ENCODE peak calls at places on chromosomes 6 and 20, in six cellular contexts. One of them, this sample, is unnamed.

GRCh38 chr6:2245954-2246863 is 804 bp upstream of the GMDS start:
- DNase-seq in heart right ventricle: peak; percentile 32
- DNase-seq in pancreas: peak; percentile 93
- DNase-seq in lower lobe of right lung: peak; percentile 74
- DNase-seq in CD8-positive, alpha-beta T cell: no peak
- DNase-seq in cardiac muscle cell: peak; percentile 43
- DNase-seq in this sample: peak; percentile 93

GRCh38 chr20:61492065-61492464 is 240.0 kb downstream of the CDH4 start:
- DNase-seq in heart right ventricle: no peak
- DNase-seq in pancreas: no peak
- DNase-seq in lower lobe of right lung: no peak
- DNase-seq in CD8-positive, alpha-beta T cell: no peak
- DNase-seq in cardiac muscle cell: no peak
- DNase-seq in this sample: no peak

GRCh38 chr6:34938268-34938667 is 49.2 kb downstream of the ANKS1A start:
- DNase-seq in heart right ventricle: no peak
- DNase-seq in pancreas: no peak
- DNase-seq in lower lobe of right lung: no peak
- DNase-seq in CD8-positive, alpha-beta T cell: no peak
- DNase-seq in cardiac muscle cell: no peak
- DNase-seq in this sample: no peak

GRCh38 chr20:62155428-62156253 is 12.1 kb downstream of the SS18L1 start:
- DNase-seq in heart right ventricle: no peak
- DNase-seq in pancreas: no peak
- DNase-seq in lower lobe of right lung: no peak
- DNase-seq in CD8-positive, alpha-beta T cell: no peak
- DNase-seq in cardiac muscle cell: no peak
- DNase-seq in this sample: no peak

GRCh38 chr6:34917626-34918285 is 28.7 kb downstream of the ANKS1A start:
- DNase-seq in heart right ventricle: no peak
- DNase-seq in pancreas: no peak
- DNase-seq in lower lobe of right lung: no peak
- DNase-seq in CD8-positive, alpha-beta T cell: no peak
- DNase-seq in cardiac muscle cell: peak; percentile 13
- DNase-seq in this sample: no peak

GRCh38 chr20:33658929-33659328 is 3.2 kb upstream of the C20orf144 start:
- DNase-seq in heart right ventricle: no peak
- DNase-seq in pancreas: no peak
- DNase-seq in lower lobe of right lung: peak; percentile 14
- DNase-seq in CD8-positive, alpha-beta T cell: no peak
- DNase-seq in cardiac muscle cell: no peak
- DNase-seq in this sample: no peak

GRCh38 chr20:40467014-40467413 is 222.0 kb downstream of the MAFB start:
- DNase-seq in heart right ventricle: peak; percentile 25
- DNase-seq in pancreas: no peak
- DNase-seq in lower lobe of right lung: no peak
- DNase-seq in CD8-positive, alpha-beta T cell: no peak
- DNase-seq in cardiac muscle cell: peak; percentile 13
- DNase-seq in this sample: no peak

GRCh38 chr6:147095316-147095715 is 108.9 kb upstream of the STXBP5 start:
- DNase-seq in heart right ventricle: no peak
- DNase-seq in pancreas: no peak
- DNase-seq in lower lobe of right lung: no peak
- DNase-seq in CD8-positive, alpha-beta T cell: no peak
- DNase-seq in cardiac muscle cell: no peak
- DNase-seq in this sample: no peak

GRCh38 chr20:19047040-19047950 is 165.1 kb upstream of the SLC24A3 start:
- DNase-seq in heart right ventricle: peak; percentile 34
- DNase-seq in pancreas: no peak
- DNase-seq in lower lobe of right lung: peak; percentile 68
- DNase-seq in CD8-positive, alpha-beta T cell: no peak
- DNase-seq in cardiac muscle cell: no peak
- DNase-seq in this sample: peak; percentile 82

GRCh38 chr6:72272958-72273357 is 348.9 kb upstream of the KCNQ5 start:
- DNase-seq in heart right ventricle: no peak
- DNase-seq in pancreas: no peak
- DNase-seq in lower lobe of right lung: no peak
- DNase-seq in CD8-positive, alpha-beta T cell: no peak
- DNase-seq in cardiac muscle cell: peak; percentile 23
- DNase-seq in this sample: no peak

GRCh38 chr6:130018830-130019795 is 732 bp downstream of the L3MBTL3 start:
- DNase-seq in heart right ventricle: peak; percentile 36
- DNase-seq in pancreas: peak; percentile 32
- DNase-seq in lower lobe of right lung: peak; percentile 55
- DNase-seq in CD8-positive, alpha-beta T cell: peak; percentile 63
- DNase-seq in cardiac muscle cell: peak; percentile 51
- DNase-seq in this sample: peak; percentile 62

GRCh38 chr6:159257846-159258245 is 88.6 kb downstream of the FNDC1 start:
- DNase-seq in heart right ventricle: no peak
- DNase-seq in pancreas: no peak
- DNase-seq in lower lobe of right lung: no peak
- DNase-seq in CD8-positive, alpha-beta T cell: no peak
- DNase-seq in cardiac muscle cell: peak; percentile 48
- DNase-seq in this sample: no peak

GRCh38 chr20:45111799-45112471 is 3.0 kb downstream of the WFDC5 start:
- DNase-seq in heart right ventricle: no peak
- DNase-seq in pancreas: no peak
- DNase-seq in lower lobe of right lung: no peak
- DNase-seq in CD8-positive, alpha-beta T cell: no peak
- DNase-seq in cardiac muscle cell: no peak
- DNase-seq in this sample: no peak

GRCh38 chr6:112362027-112362795 is 15.1 kb downstream of the RFPL4B start:
- DNase-seq in heart right ventricle: no peak
- DNase-seq in pancreas: no peak
- DNase-seq in lower lobe of right lung: no peak
- DNase-seq in CD8-positive, alpha-beta T cell: no peak
- DNase-seq in cardiac muscle cell: no peak
- DNase-seq in this sample: no peak
- H3K4me3 ChIP-seq in heart right ventricle: no peak overlapping the region
- H3K4me3 ChIP-seq in pancreas: no peak overlapping the region
- H3K4me3 ChIP-seq in lower lobe of right lung: no peak overlapping the region
- H3K4me3 ChIP-seq in CD8-positive, alpha-beta T cell: no peak overlapping the region
- H3K4me3 ChIP-seq in cardiac muscle cell: no peak overlapping the region
- H3K4me3 ChIP-seq in this sample: no peak overlapping the region

GRCh38 chr20:63979549-63980316 is at the start of gene SAMD10:
- DNase-seq in heart right ventricle: peak; percentile 45
- DNase-seq in pancreas: no peak
- DNase-seq in lower lobe of right lung: no peak
- DNase-seq in CD8-positive, alpha-beta T cell: peak; percentile 80
- DNase-seq in cardiac muscle cell: peak; percentile 37
- DNase-seq in this sample: peak; percentile 81
- TF ChIP-seq CTCF in heart right ventricle: peak; percentile 11
- TF ChIP-seq CTCF in pancreas: no peak
- TF ChIP-seq CTCF in lower lobe of right lung: no peak
- TF ChIP-seq CTCF in CD8-positive, alpha-beta T cell: no peak
- TF ChIP-seq CTCF in cardiac muscle cell: no peak
- TF ChIP-seq CTCF in this sample: peak; percentile 9

GRCh38 chr6:148758492-148758891 is 11.7 kb downstream of the UST start:
- DNase-seq in heart right ventricle: no peak
- DNase-seq in pancreas: peak; percentile 33
- DNase-seq in lower lobe of right lung: no peak
- DNase-seq in CD8-positive, alpha-beta T cell: no peak
- DNase-seq in cardiac muscle cell: peak; percentile 23
- DNase-seq in this sample: no peak

GRCh38 chr6:148760568-148761531 is 14.0 kb downstream of the UST start:
- DNase-seq in heart right ventricle: peak; percentile 62
- DNase-seq in pancreas: peak; percentile 27
- DNase-seq in lower lobe of right lung: peak; percentile 65
- DNase-seq in CD8-positive, alpha-beta T cell: peak; percentile 66
- DNase-seq in cardiac muscle cell: peak; percentile 96
- DNase-seq in this sample: peak; percentile 87

GRCh38 chr6:148760143-148760505 is 13.3 kb downstream of the UST start:
- DNase-seq in heart right ventricle: no peak
- DNase-seq in pancreas: no peak
- DNase-seq in lower lobe of right lung: no peak
- DNase-seq in CD8-positive, alpha-beta T cell: no peak
- DNase-seq in cardiac muscle cell: no peak
- DNase-seq in this sample: no peak

GRCh38 chr6:148757944-148758343 is 11.1 kb downstream of the UST start:
- DNase-seq in heart right ventricle: no peak
- DNase-seq in pancreas: no peak
- DNase-seq in lower lobe of right lung: no peak
- DNase-seq in CD8-positive, alpha-beta T cell: no peak
- DNase-seq in cardiac muscle cell: no peak
- DNase-seq in this sample: no peak

DNA sequence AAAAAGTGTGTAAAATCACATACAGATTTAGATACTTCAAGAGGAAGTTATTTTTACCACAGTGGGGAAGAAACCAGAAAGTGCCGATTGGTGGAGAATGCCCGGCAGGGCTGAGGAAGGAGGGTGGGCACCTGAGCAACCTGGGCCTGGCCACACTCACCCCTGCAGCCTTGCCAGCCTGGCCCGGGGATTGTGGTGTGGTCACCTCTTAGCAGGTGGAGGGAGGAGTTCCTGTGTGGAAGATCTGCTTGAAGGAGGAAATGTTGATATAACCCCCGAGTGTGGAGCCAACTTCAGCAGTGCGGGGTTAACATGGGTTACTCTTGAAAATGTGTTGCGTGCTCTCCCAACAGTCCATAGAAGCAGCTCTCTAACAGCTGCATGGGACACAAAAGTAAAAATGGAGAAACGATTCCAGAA is 14.7 kb downstream of the UST start:
- DNase-seq in heart right ventricle: no peak
- DNase-seq in pancreas: no peak
- DNase-seq in lower lobe of right lung: peak; percentile 62
- DNase-seq in CD8-positive, alpha-beta T cell: peak; percentile 59
- DNase-seq in cardiac muscle cell: no peak
- DNase-seq in this sample: peak; percentile 74
- H3K4me3 ChIP-seq in heart right ventricle: no peak overlapping the region
- H3K4me3 ChIP-seq in pancreas: no peak overlapping the region
- H3K4me3 ChIP-seq in lower lobe of right lung: peak overlapping the region; percentile 30
- H3K4me3 ChIP-seq in CD8-positive, alpha-beta T cell: no peak overlapping the region
- H3K4me3 ChIP-seq in cardiac muscle cell: no peak overlapping the region
- H3K4me3 ChIP-seq in this sample: no peak overlapping the region

DNA sequence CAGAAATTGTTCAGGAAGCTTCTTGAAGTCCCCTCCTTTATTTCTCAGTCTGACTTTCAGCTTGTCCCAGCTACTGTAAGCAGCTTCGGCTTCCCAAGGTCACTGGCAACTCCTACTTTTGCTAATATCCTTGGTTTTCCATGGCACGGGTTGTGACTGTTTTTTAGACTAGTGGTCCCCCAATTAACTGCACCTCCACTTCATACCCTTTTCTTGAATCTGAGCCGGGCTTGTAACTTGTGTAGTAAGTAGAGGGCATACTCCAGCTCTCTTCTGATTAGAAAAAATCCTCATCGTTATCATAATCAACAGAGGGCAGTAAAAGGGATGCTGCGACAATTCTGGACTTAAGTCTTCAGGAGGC is 162.3 kb upstream of the TNFAIP3 start:
- DNase-seq in heart right ventricle: no peak
- DNase-seq in pancreas: no peak
- DNase-seq in lower lobe of right lung: no peak
- DNase-seq in CD8-positive, alpha-beta T cell: no peak
- DNase-seq in cardiac muscle cell: no peak
- DNase-seq in this sample: no peak
- TF ChIP-seq CTCF in heart right ventricle: no peak
- TF ChIP-seq CTCF in pancreas: no peak
- TF ChIP-seq CTCF in lower lobe of right lung: no peak
- TF ChIP-seq CTCF in CD8-positive, alpha-beta T cell: no peak
- TF ChIP-seq CTCF in cardiac muscle cell: no peak
- TF ChIP-seq CTCF in this sample: no peak

GRCh38 chr6:133764011-133764812 is 124.7 kb upstream of the TCF21 start:
- DNase-seq in heart right ventricle: no peak
- DNase-seq in pancreas: no peak
- DNase-seq in lower lobe of right lung: no peak
- DNase-seq in CD8-positive, alpha-beta T cell: no peak
- DNase-seq in cardiac muscle cell: peak; percentile 81
- DNase-seq in this sample: no peak
- H3K4me3 ChIP-seq in heart right ventricle: no peak overlapping the region
- H3K4me3 ChIP-seq in pancreas: no peak overlapping the region
- H3K4me3 ChIP-seq in lower lobe of right lung: no peak overlapping the region
- H3K4me3 ChIP-seq in CD8-positive, alpha-beta T cell: no peak overlapping the region
- H3K4me3 ChIP-seq in cardiac muscle cell: no peak overlapping the region
- H3K4me3 ChIP-seq in this sample: no peak overlapping the region

This sample was measured in mucosa of descending colon.